ENCODE peak calls at places on chromosomes 12 and 14, in ten cellular contexts. One of them, this sample, is unnamed.

GRCh38 chr12:53563452-53563851 is 56.2 kb upstream of the NPFF start:
- DNase-seq in GM23248: no peak
- DNase-seq in CD4-positive, CD25-positive, alpha-beta regulatory T cell: no peak
- DNase-seq in activated CD8-positive, alpha-beta memory T cell treated with anti-CD3 and anti-CD28 coated beads for 24 hours: no peak
- DNase-seq in GF-D8: no peak
- DNase-seq in left ventricle myocardium inferior: no peak
- DNase-seq in RPMI7951: no peak
- DNase-seq in NCI-H2081: no peak
- DNase-seq in brain microvascular endothelial cell: no peak
- DNase-seq in HCT116: no peak
- DNase-seq in this sample: no peak

GRCh38 chr12:64097346-64098105 is 124.6 kb downstream of the KICS2 start:
- DNase-seq in GM23248: peak
- DNase-seq in CD4-positive, CD25-positive, alpha-beta regulatory T cell: no peak
- DNase-seq in activated CD8-positive, alpha-beta memory T cell treated with anti-CD3 and anti-CD28 coated beads for 24 hours: no peak
- DNase-seq in GF-D8: no peak
- DNase-seq in left ventricle myocardium inferior: no peak
- DNase-seq in RPMI7951: peak
- DNase-seq in NCI-H2081: no peak
- DNase-seq in brain microvascular endothelial cell: no peak
- DNase-seq in HCT116: no peak
- DNase-seq in this sample: no peak

GRCh38 chr14:63318835-63319234 is at the start of gene GPHB5:
- DNase-seq in GM23248: no peak
- DNase-seq in CD4-positive, CD25-positive, alpha-beta regulatory T cell: no peak
- DNase-seq in activated CD8-positive, alpha-beta memory T cell treated with anti-CD3 and anti-CD28 coated beads for 24 hours: no peak
- DNase-seq in GF-D8: no peak
- DNase-seq in left ventricle myocardium inferior: no peak
- DNase-seq in RPMI7951: no peak
- DNase-seq in NCI-H2081: no peak
- DNase-seq in brain microvascular endothelial cell: no peak
- DNase-seq in HCT116: no peak
- DNase-seq in this sample: no peak

GRCh38 chr14:105952826-105953225 is 426.4 kb downstream of the TMEM121 start:
- DNase-seq in GM23248: no peak
- DNase-seq in CD4-positive, CD25-positive, alpha-beta regulatory T cell: no peak
- DNase-seq in activated CD8-positive, alpha-beta memory T cell treated with anti-CD3 and anti-CD28 coated beads for 24 hours: no peak
- DNase-seq in GF-D8: no peak
- DNase-seq in left ventricle myocardium inferior: no peak
- DNase-seq in RPMI7951: no peak
- DNase-seq in NCI-H2081: no peak
- DNase-seq in brain microvascular endothelial cell: no peak
- DNase-seq in HCT116: no peak
- DNase-seq in this sample: no peak

GRCh38 chr12:65217127-65217526 is 47.7 kb downstream of the LEMD3 start:
- DNase-seq in GM23248: no peak
- DNase-seq in CD4-positive, CD25-positive, alpha-beta regulatory T cell: no peak
- DNase-seq in activated CD8-positive, alpha-beta memory T cell treated with anti-CD3 and anti-CD28 coated beads for 24 hours: no peak
- DNase-seq in GF-D8: no peak
- DNase-seq in left ventricle myocardium inferior: no peak
- DNase-seq in RPMI7951: no peak
- DNase-seq in NCI-H2081: no peak
- DNase-seq in brain microvascular endothelial cell: no peak
- DNase-seq in HCT116: no peak
- DNase-seq in this sample: no peak

GRCh38 chr12:30134229-30134628 is 350.5 kb upstream of the TMTC1 start:
- DNase-seq in GM23248: no peak
- DNase-seq in CD4-positive, CD25-positive, alpha-beta regulatory T cell: no peak
- DNase-seq in activated CD8-positive, alpha-beta memory T cell treated with anti-CD3 and anti-CD28 coated beads for 24 hours: no peak
- DNase-seq in GF-D8: no peak
- DNase-seq in left ventricle myocardium inferior: no peak
- DNase-seq in RPMI7951: no peak
- DNase-seq in NCI-H2081: no peak
- DNase-seq in brain microvascular endothelial cell: no peak
- DNase-seq in HCT116: peak
- DNase-seq in this sample: no peak

GRCh38 chr12:4114986-4115385 is 158.6 kb upstream of the CCND2 start:
- DNase-seq in GM23248: no peak
- DNase-seq in CD4-positive, CD25-positive, alpha-beta regulatory T cell: peak
- DNase-seq in activated CD8-positive, alpha-beta memory T cell treated with anti-CD3 and anti-CD28 coated beads for 24 hours: peak
- DNase-seq in GF-D8: no peak
- DNase-seq in left ventricle myocardium inferior: no peak
- DNase-seq in RPMI7951: no peak
- DNase-seq in NCI-H2081: no peak
- DNase-seq in brain microvascular endothelial cell: no peak
- DNase-seq in HCT116: no peak
- DNase-seq in this sample: no peak

GRCh38 chr12:47707355-47707754 is 1.5 kb upstream of the RPAP3 start:
- DNase-seq in GM23248: no peak
- DNase-seq in CD4-positive, CD25-positive, alpha-beta regulatory T cell: no peak
- DNase-seq in activated CD8-positive, alpha-beta memory T cell treated with anti-CD3 and anti-CD28 coated beads for 24 hours: no peak
- DNase-seq in GF-D8: no peak
- DNase-seq in left ventricle myocardium inferior: no peak
- DNase-seq in RPMI7951: no peak
- DNase-seq in NCI-H2081: no peak
- DNase-seq in brain microvascular endothelial cell: no peak
- DNase-seq in HCT116: no peak
- DNase-seq in this sample: no peak

GRCh38 chr14:92144708-92145107 is 22.9 kb downstream of the CPSF2 start:
- DNase-seq in GM23248: peak
- DNase-seq in CD4-positive, CD25-positive, alpha-beta regulatory T cell: no peak
- DNase-seq in activated CD8-positive, alpha-beta memory T cell treated with anti-CD3 and anti-CD28 coated beads for 24 hours: no peak
- DNase-seq in GF-D8: no peak
- DNase-seq in left ventricle myocardium inferior: no peak
- DNase-seq in RPMI7951: no peak
- DNase-seq in NCI-H2081: no peak
- DNase-seq in brain microvascular endothelial cell: peak
- DNase-seq in HCT116: no peak
- DNase-seq in this sample: peak

GRCh38 chr12:47707905-47708543 is 2.2 kb upstream of the RPAP3 start:
- DNase-seq in GM23248: no peak
- DNase-seq in CD4-positive, CD25-positive, alpha-beta regulatory T cell: peak
- DNase-seq in activated CD8-positive, alpha-beta memory T cell treated with anti-CD3 and anti-CD28 coated beads for 24 hours: no peak
- DNase-seq in GF-D8: peak
- DNase-seq in left ventricle myocardium inferior: no peak
- DNase-seq in RPMI7951: no peak
- DNase-seq in NCI-H2081: no peak
- DNase-seq in brain microvascular endothelial cell: no peak
- DNase-seq in HCT116: no peak
- DNase-seq in this sample: no peak

GRCh38 chr12:8629486-8630033 is 16.9 kb upstream of the AICDA start:
- DNase-seq in GM23248: peak
- DNase-seq in CD4-positive, CD25-positive, alpha-beta regulatory T cell: no peak
- DNase-seq in activated CD8-positive, alpha-beta memory T cell treated with anti-CD3 and anti-CD28 coated beads for 24 hours: no peak
- DNase-seq in GF-D8: no peak
- DNase-seq in left ventricle myocardium inferior: no peak
- DNase-seq in RPMI7951: peak
- DNase-seq in NCI-H2081: no peak
- DNase-seq in brain microvascular endothelial cell: peak
- DNase-seq in HCT116: no peak
- DNase-seq in this sample: no peak

GRCh38 chr14:106308839-106309389 is 782.5 kb downstream of the TMEM121 start:
- DNase-seq in GM23248: peak
- DNase-seq in CD4-positive, CD25-positive, alpha-beta regulatory T cell: peak
- DNase-seq in activated CD8-positive, alpha-beta memory T cell treated with anti-CD3 and anti-CD28 coated beads for 24 hours: peak
- DNase-seq in GF-D8: no peak
- DNase-seq in left ventricle myocardium inferior: no peak
- DNase-seq in RPMI7951: no peak
- DNase-seq in NCI-H2081: peak
- DNase-seq in brain microvascular endothelial cell: no peak
- DNase-seq in HCT116: no peak
- DNase-seq in this sample: no peak

This sample was measured in AG08396.